ENCODE peak calls at places on chromosomes 2 and 18, in six cellular contexts. Q is GM23338, L is psoas muscle, H is neural progenitor cell, P is left lung, A is endodermal cell. U is an unnamed sample.

GRCh38 chr2:104658149-104658839 is 195.6 kb upstream of the POU3F3 start:
- DNase-seq in Q (peak; percentile 81), L (peak; percentile 65), H (peak; percentile 66), P (peak; percentile 70), A (peak; percentile 85), U (peak; percentile 10)

GRCh38 chr18:77108821-77109692 is 23.5 kb downstream of the MBP start:
- DNase-seq in Q (no peak), L (peak; percentile 26), H (no peak), P (peak; percentile 31), A (no peak), U (no peak)

GRCh38 chr2:486381-486780 is 190.8 kb downstream of the TMEM18 start:
- DNase-seq in Q (no peak), L (no peak), H (no peak), P (no peak), A (no peak), U (no peak)

GRCh38 chr2:212027681-212028628 is 510.6 kb downstream of the ERBB4 start:
- DNase-seq in Q (no peak), L (no peak), H (no peak), P (no peak), A (no peak), U (no peak)

GRCh38 chr2:179422037-179422643 is 157.5 kb upstream of the SESTD1 start:
- DNase-seq in Q (peak; percentile 90), L (peak; percentile 76), H (peak; percentile 83), P (peak; percentile 64), A (peak; percentile 92), U (peak; percentile 40)

GRCh38 chr18:32372381-32373061 is 98.2 kb downstream of the GAREM1 start:
- DNase-seq in Q (no peak), L (no peak), H (no peak), P (peak; percentile 42), A (no peak), U (no peak)

GRCh38 chr2:39737661-39738060 is 41.4 kb downstream of the THUMPD2 start:
- DNase-seq in Q (peak; percentile 59), L (no peak), H (peak; percentile 38), P (no peak), A (peak; percentile 85), U (no peak)

GRCh38 chr18:73232933-73233332 is 365.1 kb upstream of the NETO1 start:
- DNase-seq in Q (no peak), L (no peak), H (no peak), P (no peak), A (no peak), U (no peak)

DNA sequence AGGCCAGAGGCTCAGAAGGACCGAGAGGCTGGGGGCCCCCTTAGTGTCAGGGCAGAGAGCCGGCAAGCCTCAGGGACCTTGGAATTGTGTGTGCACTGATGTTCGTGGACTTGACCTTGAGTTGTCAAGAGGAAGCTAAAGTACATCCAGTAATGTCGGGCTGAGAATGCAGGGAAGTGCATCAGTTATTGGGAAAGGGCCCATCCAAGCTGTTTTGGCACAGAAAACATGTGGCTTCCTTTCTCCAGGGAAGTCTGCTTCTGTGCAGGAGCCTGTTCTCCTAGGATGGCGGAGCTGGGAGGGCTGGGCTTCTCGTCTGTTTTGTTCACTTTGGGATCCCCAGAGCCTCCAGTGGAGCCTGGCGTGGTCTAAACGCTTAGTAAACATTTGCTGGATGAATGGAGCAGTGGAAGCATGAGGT is 23.7 kb downstream of the ATOH8 start:
- DNase-seq in Q (no peak), L (peak; percentile 82), H (no peak), P (no peak), A (no peak), U (no peak)
- H3K4me1 ChIP-seq in Q (peaks cover 16% of the 10 kb centered on the region), L (peaks cover 87% of the 10 kb centered on the region), H (peaks cover 9% of the 10 kb centered on the region), P (peaks cover 44% of the 10 kb centered on the region), A (no peaks in the 10 kb centered on the region), U (peaks cover 24% of the 10 kb centered on the region)

GRCh38 chr2:96534701-96535181 is 1.8 kb upstream of the ARID5A start:
- DNase-seq in Q (no peak), L (peak; percentile 66), H (no peak), P (no peak), A (no peak), U (no peak)

GRCh38 chr2:96537066-96537733 is 648 bp downstream of the ARID5A start:
- DNase-seq in Q (peak; percentile 62), L (peak; percentile 85), H (peak; percentile 73), P (peak; percentile 88), A (peak; percentile 83), U (no peak)

GRCh38 chr2:96537734-96538486 is 1.4 kb downstream of the ARID5A start:
- DNase-seq in Q (peak; percentile 42), L (peak; percentile 64), H (peak; percentile 49), P (no peak), A (peak; percentile 76), U (no peak)

GRCh38 chr2:96535331-96535730 is 1.2 kb upstream of the ARID5A start:
- DNase-seq in Q (no peak), L (peak; percentile 35), H (no peak), P (no peak), A (peak; percentile 35), U (no peak)

DNA sequence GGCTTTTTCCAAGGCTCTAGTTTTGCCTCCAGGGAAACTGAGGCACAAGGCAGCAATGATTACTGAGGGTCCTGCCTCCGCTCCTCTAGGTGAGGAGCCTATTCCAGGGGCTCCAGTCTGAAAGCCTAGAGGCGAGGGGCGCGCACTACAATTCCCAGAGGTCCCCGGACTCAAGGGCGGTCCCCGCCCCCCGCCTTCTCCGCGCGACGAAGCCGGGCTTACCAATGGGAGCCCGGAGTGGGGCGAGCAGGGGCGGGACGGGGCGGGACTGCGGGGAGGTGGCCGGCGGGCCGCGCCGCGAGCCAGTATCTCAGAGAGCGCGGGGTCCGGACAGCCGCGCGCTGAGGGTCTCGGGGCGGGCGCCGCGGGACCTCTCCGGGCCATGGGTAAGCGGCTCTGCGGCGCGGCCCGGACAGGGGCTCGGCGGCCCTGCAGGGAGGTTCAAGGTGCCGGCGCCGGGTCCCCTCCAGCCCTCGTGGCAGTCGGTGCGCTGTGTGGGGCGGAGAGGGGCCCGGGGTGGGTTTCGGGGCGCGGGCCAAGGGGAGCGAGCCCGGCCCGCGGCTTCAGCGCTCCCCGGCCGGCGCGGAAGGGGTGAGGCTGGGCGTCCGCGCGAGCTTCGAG is at the start of gene ARID5A:
- DNase-seq in Q (peak; percentile 97), L (peak; percentile 96), H (peak; percentile 98), P (peak; percentile 94), A (peak; percentile 97), U (peak; percentile 90)
- TF ChIP-seq CTCF in Q (no peak), L (peak; percentile 34), H (peak; percentile 23), P (peak; percentile 40), A (peak; percentile 67), U (peak; percentile 6)

GRCh38 chr2:85751300-85751575 is 2.6 kb upstream of the ATOH8 start:
- DNase-seq in Q (no peak), L (peak; percentile 44), H (no peak), P (no peak), A (no peak), U (no peak)
- H3K27me3 ChIP-seq in Q (peaks cover 62% of the 10 kb centered on the region), L (no peaks in the 10 kb centered on the region), H (peaks cover 95% of the 10 kb centered on the region), P (no peaks in the 10 kb centered on the region), A (peaks cover 87% of the 10 kb centered on the region), U (no peaks in the 10 kb centered on the region)

DNA sequence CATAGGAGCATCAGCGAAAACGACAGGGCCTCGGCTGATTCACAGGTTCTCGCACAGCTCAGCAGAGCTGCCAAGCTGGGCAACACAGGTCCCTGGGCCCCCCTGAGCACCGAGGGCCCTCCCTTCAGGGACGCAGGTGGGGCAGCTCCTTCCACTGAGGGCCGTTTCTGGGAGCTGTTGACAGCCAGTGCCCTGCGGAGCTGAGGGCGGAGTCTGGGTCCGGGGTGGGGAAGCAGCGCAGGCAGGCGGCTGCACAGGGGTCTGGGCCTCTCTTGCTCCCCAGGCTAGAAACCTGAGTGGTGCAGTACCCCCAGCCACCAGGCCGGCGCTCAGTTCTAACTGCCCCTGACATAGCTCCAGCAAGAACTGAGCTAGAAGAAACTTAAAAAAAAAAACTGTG is 65.7 kb downstream of the PXDN start:
- DNase-seq in Q (no peak), L (peak; percentile 45), H (no peak), P (no peak), A (peak; percentile 48), U (no peak)
- H3K4me1 ChIP-seq in Q (no peaks in the 10 kb centered on the region), L (no peaks in the 10 kb centered on the region), H (no peaks in the 10 kb centered on the region), P (no peaks in the 10 kb centered on the region), A (no peaks in the 10 kb centered on the region), U (no peaks in the 10 kb centered on the region)

GRCh38 chr2:191857406-191857805 is 10.5 kb upstream of the CAVIN2 start:
- DNase-seq in Q (no peak), L (no peak), H (no peak), P (no peak), A (no peak), U (no peak)
- TF ChIP-seq CTCF in Q (no peak), L (no peak), H (no peak), P (no peak), A (no peak), U (no peak)

U was measured in BE2C.